ENCODE peak calls at places on chromosomes 13 and 19, in six cellular contexts. One of them, this sample, is unnamed.

GRCh38 chr13:42847891-42848663 is 66.7 kb downstream of the FAM216B start:
- DNase-seq in left ventricle myocardium inferior: no peak
- DNase-seq in HL-60: no peak
- DNase-seq in cardiac muscle cell: peak; percentile 57
- DNase-seq in AG04450: no peak
- DNase-seq in upper lobe of right lung: no peak
- DNase-seq in this sample: no peak

GRCh38 chr13:99908129-99908805 is 63.3 kb downstream of the ZIC5 start:
- DNase-seq in upper lobe of right lung: no peak
- DNase-seq in AG04450: no peak
- DNase-seq in cardiac muscle cell: no peak
- DNase-seq in HL-60: no peak
- DNase-seq in left ventricle myocardium inferior: no peak
- DNase-seq in this sample: peak; percentile 74

GRCh38 chr13:73464758-73465628 is 406.2 kb downstream of the KLF5 start:
- DNase-seq in left ventricle myocardium inferior: no peak
- DNase-seq in upper lobe of right lung: no peak
- DNase-seq in cardiac muscle cell: no peak
- DNase-seq in HL-60: no peak
- DNase-seq in AG04450: no peak
- DNase-seq in this sample: no peak

GRCh38 chr19:34712606-34713261 is 21.3 kb upstream of the ZNF181 start:
- DNase-seq in HL-60: peak; percentile 67
- DNase-seq in upper lobe of right lung: no peak
- DNase-seq in AG04450: peak; percentile 66
- DNase-seq in left ventricle myocardium inferior: no peak
- DNase-seq in cardiac muscle cell: peak; percentile 90
- DNase-seq in this sample: peak; percentile 67

GRCh38 chr13:74907788-74908187 is 574.2 kb downstream of the TBC1D4 start:
- DNase-seq in HL-60: no peak
- DNase-seq in AG04450: no peak
- DNase-seq in upper lobe of right lung: no peak
- DNase-seq in cardiac muscle cell: peak; percentile 25
- DNase-seq in left ventricle myocardium inferior: no peak
- DNase-seq in this sample: no peak

GRCh38 chr19:48616041-48616436 is 1.2 kb upstream of the FAM83E start:
- DNase-seq in left ventricle myocardium inferior: no peak
- DNase-seq in cardiac muscle cell: no peak
- DNase-seq in AG04450: no peak
- DNase-seq in HL-60: no peak
- DNase-seq in upper lobe of right lung: no peak
- DNase-seq in this sample: no peak

GRCh38 chr13:92804346-92804745 is 422.3 kb upstream of the GPC6 start:
- DNase-seq in cardiac muscle cell: peak; percentile 23
- DNase-seq in upper lobe of right lung: no peak
- DNase-seq in left ventricle myocardium inferior: no peak
- DNase-seq in HL-60: no peak
- DNase-seq in AG04450: no peak
- DNase-seq in this sample: no peak

GRCh38 chr19:45254044-45254531 is 3.0 kb downstream of the MARK4 start:
- DNase-seq in cardiac muscle cell: no peak
- DNase-seq in HL-60: no peak
- DNase-seq in left ventricle myocardium inferior: no peak
- DNase-seq in AG04450: no peak
- DNase-seq in upper lobe of right lung: no peak
- DNase-seq in this sample: no peak

GRCh38 chr19:1825909-1826556 is 14.0 kb upstream of the ATP8B3 start:
- DNase-seq in AG04450: peak; percentile 36
- DNase-seq in upper lobe of right lung: peak; percentile 85
- DNase-seq in HL-60: peak; percentile 57
- DNase-seq in left ventricle myocardium inferior: peak; percentile 66
- DNase-seq in cardiac muscle cell: peak; percentile 79
- DNase-seq in this sample: peak; percentile 81

GRCh38 chr19:7355151-7355845 is 6.6 kb downstream of the ARHGEF18 start:
- DNase-seq in AG04450: no peak
- DNase-seq in upper lobe of right lung: peak; percentile 60
- DNase-seq in cardiac muscle cell: peak; percentile 51
- DNase-seq in left ventricle myocardium inferior: no peak
- DNase-seq in HL-60: no peak
- DNase-seq in this sample: no peak

GRCh38 chr13:99145461-99145860 is 55.2 kb upstream of the UBAC2 start:
- DNase-seq in AG04450: no peak
- DNase-seq in left ventricle myocardium inferior: no peak
- DNase-seq in upper lobe of right lung: no peak
- DNase-seq in HL-60: no peak
- DNase-seq in cardiac muscle cell: no peak
- DNase-seq in this sample: no peak

GRCh38 chr19:1112254-1113208 is 8.7 kb downstream of the GPX4 start:
- DNase-seq in left ventricle myocardium inferior: no peak
- DNase-seq in AG04450: no peak
- DNase-seq in upper lobe of right lung: peak; percentile 85
- DNase-seq in cardiac muscle cell: no peak
- DNase-seq in HL-60: no peak
- DNase-seq in this sample: peak; percentile 45

DNA sequence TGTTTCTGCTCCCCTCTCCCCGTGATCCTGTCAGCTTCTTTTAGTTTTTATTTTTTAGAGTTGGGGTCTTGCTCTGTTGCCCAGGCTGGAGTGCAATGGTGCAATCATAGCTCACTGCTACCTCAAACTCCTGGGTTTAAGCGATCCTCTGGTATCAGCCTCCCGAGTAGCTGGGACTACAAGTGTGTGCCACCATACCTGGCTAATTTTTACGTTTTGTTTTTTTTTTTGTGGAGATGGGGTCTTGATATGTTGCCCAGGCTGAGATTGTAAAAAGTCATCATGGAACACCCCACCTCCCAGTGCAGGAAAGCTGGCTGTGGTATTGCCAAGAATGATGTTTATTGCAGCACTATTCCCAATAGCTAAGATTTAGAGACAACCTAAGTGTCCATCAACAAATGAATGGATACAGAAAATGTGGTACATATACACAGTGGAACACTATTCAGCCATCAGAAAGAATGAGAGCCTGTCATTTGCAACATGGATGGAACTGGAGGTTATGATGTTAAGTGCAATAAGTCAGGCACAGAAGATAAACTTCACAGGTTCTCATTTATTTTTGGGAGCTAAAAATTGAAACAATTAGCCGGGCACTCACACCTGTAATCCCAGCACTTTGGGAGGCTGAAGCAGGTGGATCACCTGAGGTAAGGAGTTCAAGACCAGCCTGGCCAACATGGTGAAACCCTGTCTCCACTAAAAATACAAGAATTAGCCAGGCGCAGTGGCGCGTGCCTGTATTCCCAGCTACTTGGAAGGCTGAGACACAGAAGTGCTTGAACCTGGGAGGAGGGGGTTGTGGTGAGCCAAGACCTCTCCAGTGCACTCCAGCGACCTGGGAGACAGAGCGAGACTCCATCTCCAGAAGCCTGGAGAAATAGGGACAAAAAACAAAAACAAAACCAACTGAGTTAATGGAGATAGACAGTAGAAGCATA is 6.6 kb upstream of the KLK15 start:
- DNase-seq in cardiac muscle cell: no peak
- DNase-seq in upper lobe of right lung: peak; percentile 35
- DNase-seq in left ventricle myocardium inferior: no peak
- DNase-seq in AG04450: no peak
- DNase-seq in HL-60: no peak
- DNase-seq in this sample: no peak
- H3K27ac ChIP-seq in cardiac muscle cell: no peak overlapping the region
- H3K27ac ChIP-seq in upper lobe of right lung: no peak overlapping the region
- H3K27ac ChIP-seq in left ventricle myocardium inferior: no peak overlapping the region
- H3K27ac ChIP-seq in AG04450: no peak overlapping the region
- H3K27ac ChIP-seq in HL-60: no peak overlapping the region
- H3K27ac ChIP-seq in this sample: no peak overlapping the region

GRCh38 chr19:56117889-56118288 is 3.2 kb downstream of the ZNF787 start:
- DNase-seq in cardiac muscle cell: no peak
- DNase-seq in HL-60: no peak
- DNase-seq in AG04450: no peak
- DNase-seq in upper lobe of right lung: no peak
- DNase-seq in left ventricle myocardium inferior: no peak
- DNase-seq in this sample: no peak

GRCh38 chr19:56120002-56120370 is 1.1 kb downstream of the ZNF787 start:
- DNase-seq in upper lobe of right lung: no peak
- DNase-seq in AG04450: no peak
- DNase-seq in HL-60: no peak
- DNase-seq in left ventricle myocardium inferior: no peak
- DNase-seq in cardiac muscle cell: no peak
- DNase-seq in this sample: no peak

GRCh38 chr19:56117376-56117884 is 3.7 kb downstream of the ZNF787 start:
- DNase-seq in left ventricle myocardium inferior: no peak
- DNase-seq in upper lobe of right lung: no peak
- DNase-seq in cardiac muscle cell: no peak
- DNase-seq in AG04450: no peak
- DNase-seq in HL-60: no peak
- DNase-seq in this sample: peak; percentile 56

GRCh38 chr19:56119585-56119978 is 1.5 kb downstream of the ZNF787 start:
- DNase-seq in cardiac muscle cell: no peak
- DNase-seq in HL-60: peak; percentile 20
- DNase-seq in AG04450: no peak
- DNase-seq in upper lobe of right lung: peak; percentile 71
- DNase-seq in left ventricle myocardium inferior: no peak
- DNase-seq in this sample: no peak

GRCh38 chr19:56118666-56119584 is 2.2 kb downstream of the ZNF787 start:
- DNase-seq in upper lobe of right lung: no peak
- DNase-seq in HL-60: no peak
- DNase-seq in cardiac muscle cell: no peak
- DNase-seq in AG04450: no peak
- DNase-seq in left ventricle myocardium inferior: no peak
- DNase-seq in this sample: peak; percentile 65
- H3K4me3 ChIP-seq in upper lobe of right lung: peak overlapping the region; percentile 80
- H3K4me3 ChIP-seq in HL-60: peak overlapping the region; percentile 70
- H3K4me3 ChIP-seq in cardiac muscle cell: no peak overlapping the region
- H3K4me3 ChIP-seq in AG04450: peak overlapping the region; percentile 73
- H3K4me3 ChIP-seq in left ventricle myocardium inferior: peak overlapping the region; percentile 91
- H3K4me3 ChIP-seq in this sample: no peak overlapping the region

GRCh38 chr19:38073806-38074685 is 150.0 kb downstream of the DPF1 start:
- DNase-seq in upper lobe of right lung: no peak
- DNase-seq in cardiac muscle cell: no peak
- DNase-seq in HL-60: no peak
- DNase-seq in AG04450: no peak
- DNase-seq in left ventricle myocardium inferior: no peak
- DNase-seq in this sample: no peak
- TF ChIP-seq CTCF in upper lobe of right lung: no peak
- TF ChIP-seq CTCF in cardiac muscle cell: peak; percentile 8
- TF ChIP-seq CTCF in HL-60: no peak
- TF ChIP-seq CTCF in AG04450: no peak
- TF ChIP-seq CTCF in left ventricle myocardium inferior: no peak
- TF ChIP-seq CTCF in this sample: no peak

DNA sequence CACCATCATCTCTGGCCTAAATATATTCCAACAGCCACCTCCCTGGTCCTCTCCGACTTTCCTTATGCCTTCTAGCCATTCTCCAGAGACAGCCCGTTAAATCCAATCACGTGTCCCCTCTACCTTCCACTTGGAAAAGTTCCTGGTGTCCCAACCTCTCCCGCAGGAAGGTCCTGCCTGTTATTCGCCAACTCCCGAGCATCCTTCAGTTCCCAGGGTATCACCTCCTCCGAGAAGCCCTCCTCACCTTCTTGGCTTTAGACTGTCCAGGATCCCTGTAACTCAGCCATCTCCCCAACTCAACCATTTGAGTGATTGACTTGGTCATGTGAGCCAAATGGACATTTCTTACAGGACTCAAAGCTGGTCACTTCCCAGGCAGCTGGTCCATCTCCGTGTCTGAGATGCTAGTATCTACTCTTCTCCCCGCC is 28.1 kb upstream of the NANOS3 start:
- DNase-seq in HL-60: no peak
- DNase-seq in cardiac muscle cell: no peak
- DNase-seq in AG04450: no peak
- DNase-seq in left ventricle myocardium inferior: no peak
- DNase-seq in upper lobe of right lung: no peak
- DNase-seq in this sample: peak; percentile 26
- H3K27ac ChIP-seq in HL-60: peak overlapping the region; percentile 5
- H3K27ac ChIP-seq in cardiac muscle cell: no peak overlapping the region
- H3K27ac ChIP-seq in AG04450: peak overlapping the region; percentile 22
- H3K27ac ChIP-seq in left ventricle myocardium inferior: peak overlapping the region; percentile 99
- H3K27ac ChIP-seq in upper lobe of right lung: peak overlapping the region; percentile 100
- H3K27ac ChIP-seq in this sample: peak overlapping the region; percentile 65